ENCODE peak calls at places on chromosomes 16 and 17, in six cellular contexts. One of them, this sample, is unnamed.

GRCh38 chr17:50352693-50353599 is 7.0 kb downstream of the XYLT2 start:
- DNase-seq in effector memory CD4-positive, alpha-beta T cell: no peak
- DNase-seq in H9: no peak
- DNase-seq in tibial nerve: no peak
- DNase-seq in GM23338: no peak
- DNase-seq in fibroblast of lung: no peak
- DNase-seq in this sample: no peak

GRCh38 chr16:4401094-4401501 is 15.3 kb downstream of the CORO7 start:
- DNase-seq in effector memory CD4-positive, alpha-beta T cell: no peak
- DNase-seq in H9: no peak
- DNase-seq in tibial nerve: no peak
- DNase-seq in GM23338: no peak
- DNase-seq in fibroblast of lung: no peak
- DNase-seq in this sample: no peak

GRCh38 chr17:78599419-78599818 is 22.2 kb upstream of the DNAH17 start:
- DNase-seq in effector memory CD4-positive, alpha-beta T cell: no peak
- DNase-seq in H9: no peak
- DNase-seq in tibial nerve: no peak
- DNase-seq in GM23338: no peak
- DNase-seq in fibroblast of lung: peak; percentile 28
- DNase-seq in this sample: no peak

GRCh38 chr16:2751577-2752034 is 832 bp upstream of the SRRM2 start:
- DNase-seq in effector memory CD4-positive, alpha-beta T cell: no peak
- DNase-seq in H9: peak; percentile 90
- DNase-seq in tibial nerve: no peak
- DNase-seq in GM23338: peak; percentile 92
- DNase-seq in fibroblast of lung: no peak
- DNase-seq in this sample: no peak

GRCh38 chr17:39183766-39184165 is 13.7 kb downstream of the CACNB1 start:
- DNase-seq in effector memory CD4-positive, alpha-beta T cell: no peak
- DNase-seq in H9: peak; percentile 39
- DNase-seq in tibial nerve: no peak
- DNase-seq in GM23338: no peak
- DNase-seq in fibroblast of lung: no peak
- DNase-seq in this sample: no peak

GRCh38 chr16:82990155-82990554 is 363.4 kb downstream of the CDH13 start:
- DNase-seq in effector memory CD4-positive, alpha-beta T cell: no peak
- DNase-seq in H9: no peak
- DNase-seq in tibial nerve: no peak
- DNase-seq in GM23338: no peak
- DNase-seq in fibroblast of lung: peak; percentile 59
- DNase-seq in this sample: no peak

GRCh38 chr16:11139624-11140375 is 116.2 kb downstream of the SOCS1 start:
- DNase-seq in effector memory CD4-positive, alpha-beta T cell: no peak
- DNase-seq in H9: peak; percentile 15
- DNase-seq in tibial nerve: no peak
- DNase-seq in GM23338: no peak
- DNase-seq in fibroblast of lung: no peak
- DNase-seq in this sample: peak; percentile 41

GRCh38 chr16:47732806-47733150 is 271.6 kb downstream of the PHKB start:
- DNase-seq in effector memory CD4-positive, alpha-beta T cell: no peak
- DNase-seq in H9: peak; percentile 45
- DNase-seq in tibial nerve: no peak
- DNase-seq in GM23338: peak; percentile 19
- DNase-seq in fibroblast of lung: peak; percentile 97
- DNase-seq in this sample: no peak

GRCh38 chr16:83530293-83530692 is 277.5 kb upstream of the HSBP1 start:
- DNase-seq in effector memory CD4-positive, alpha-beta T cell: no peak
- DNase-seq in H9: no peak
- DNase-seq in tibial nerve: no peak
- DNase-seq in GM23338: no peak
- DNase-seq in fibroblast of lung: no peak
- DNase-seq in this sample: no peak

GRCh38 chr16:83351846-83352245 is 455.9 kb upstream of the HSBP1 start:
- DNase-seq in effector memory CD4-positive, alpha-beta T cell: no peak
- DNase-seq in H9: no peak
- DNase-seq in tibial nerve: no peak
- DNase-seq in GM23338: no peak
- DNase-seq in fibroblast of lung: no peak
- DNase-seq in this sample: no peak

GRCh38 chr17:73191443-73192218 is 1.2 kb upstream of the COG1 start:
- DNase-seq in effector memory CD4-positive, alpha-beta T cell: peak; percentile 49
- DNase-seq in H9: peak; percentile 77
- DNase-seq in tibial nerve: peak; percentile 83
- DNase-seq in GM23338: peak; percentile 84
- DNase-seq in fibroblast of lung: peak; percentile 73
- DNase-seq in this sample: peak; percentile 55

GRCh38 chr17:55068862-55069771 is 100.6 kb downstream of the STXBP4 start:
- DNase-seq in effector memory CD4-positive, alpha-beta T cell: no peak
- DNase-seq in H9: no peak
- DNase-seq in tibial nerve: no peak
- DNase-seq in GM23338: no peak
- DNase-seq in fibroblast of lung: no peak
- DNase-seq in this sample: no peak

GRCh38 chr17:39626671-39627169 is at the start of gene PPP1R1B:
- DNase-seq in effector memory CD4-positive, alpha-beta T cell: no peak
- DNase-seq in H9: peak; percentile 66
- DNase-seq in tibial nerve: no peak
- DNase-seq in GM23338: peak; percentile 74
- DNase-seq in fibroblast of lung: no peak
- DNase-seq in this sample: no peak

GRCh38 chr17:63492940-63493339 is 16.1 kb downstream of the ACE start:
- DNase-seq in effector memory CD4-positive, alpha-beta T cell: no peak
- DNase-seq in H9: no peak
- DNase-seq in tibial nerve: no peak
- DNase-seq in GM23338: no peak
- DNase-seq in fibroblast of lung: no peak
- DNase-seq in this sample: no peak

GRCh38 chr17:83069571-83069906 is 9.9 kb upstream of the METRNL start:
- DNase-seq in effector memory CD4-positive, alpha-beta T cell: no peak
- DNase-seq in H9: no peak
- DNase-seq in tibial nerve: no peak
- DNase-seq in GM23338: no peak
- DNase-seq in fibroblast of lung: no peak
- DNase-seq in this sample: no peak

GRCh38 chr17:31490991-31491793 is 99.7 kb downstream of the RAB11FIP4 start:
- DNase-seq in effector memory CD4-positive, alpha-beta T cell: no peak
- DNase-seq in H9: no peak
- DNase-seq in tibial nerve: no peak
- DNase-seq in GM23338: no peak
- DNase-seq in fibroblast of lung: no peak
- DNase-seq in this sample: peak; percentile 4

GRCh38 chr16:76748698-76749097 is 442.3 kb upstream of the MON1B start:
- DNase-seq in effector memory CD4-positive, alpha-beta T cell: no peak
- DNase-seq in H9: no peak
- DNase-seq in tibial nerve: no peak
- DNase-seq in GM23338: no peak
- DNase-seq in fibroblast of lung: no peak
- DNase-seq in this sample: no peak

GRCh38 chr16:5633845-5634440 is 536.3 kb upstream of the EEF2KMT start:
- DNase-seq in effector memory CD4-positive, alpha-beta T cell: no peak
- DNase-seq in H9: no peak
- DNase-seq in tibial nerve: no peak
- DNase-seq in GM23338: peak; percentile 80
- DNase-seq in fibroblast of lung: peak; percentile 2
- DNase-seq in this sample: no peak

DNA sequence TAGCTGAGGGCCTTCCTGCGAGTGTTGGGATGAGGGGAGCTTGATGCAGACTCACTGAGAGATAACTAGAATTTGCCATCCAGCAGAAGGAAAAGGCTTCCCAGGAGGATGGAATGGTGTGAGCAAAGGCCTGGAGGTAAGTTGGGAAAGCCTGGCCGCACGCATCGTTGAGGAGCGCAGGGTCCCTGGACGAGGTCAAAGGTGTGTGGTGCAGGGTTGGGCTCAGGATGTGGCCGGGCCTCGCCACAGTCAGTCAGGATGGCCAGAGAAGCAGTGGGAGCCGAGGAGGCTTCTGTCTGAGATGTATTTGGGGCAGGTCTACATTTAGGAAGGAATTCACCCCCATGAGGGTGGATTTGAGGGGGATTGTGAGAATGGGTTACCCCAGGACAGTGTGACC is 16.4 kb downstream of the DRC3 start:
- DNase-seq in effector memory CD4-positive, alpha-beta T cell: no peak
- DNase-seq in H9: no peak
- DNase-seq in tibial nerve: no peak
- DNase-seq in GM23338: no peak
- DNase-seq in fibroblast of lung: no peak
- DNase-seq in this sample: no peak
- H3K27me3 ChIP-seq in effector memory CD4-positive, alpha-beta T cell: no peaks in the 10 kb centered on the region
- H3K27me3 ChIP-seq in H9: no peaks in the 10 kb centered on the region
- H3K27me3 ChIP-seq in tibial nerve: no peaks in the 10 kb centered on the region
- H3K27me3 ChIP-seq in GM23338: no peaks in the 10 kb centered on the region
- H3K27me3 ChIP-seq in fibroblast of lung: no peaks in the 10 kb centered on the region
- H3K27me3 ChIP-seq in this sample: no peaks in the 10 kb centered on the region

DNA sequence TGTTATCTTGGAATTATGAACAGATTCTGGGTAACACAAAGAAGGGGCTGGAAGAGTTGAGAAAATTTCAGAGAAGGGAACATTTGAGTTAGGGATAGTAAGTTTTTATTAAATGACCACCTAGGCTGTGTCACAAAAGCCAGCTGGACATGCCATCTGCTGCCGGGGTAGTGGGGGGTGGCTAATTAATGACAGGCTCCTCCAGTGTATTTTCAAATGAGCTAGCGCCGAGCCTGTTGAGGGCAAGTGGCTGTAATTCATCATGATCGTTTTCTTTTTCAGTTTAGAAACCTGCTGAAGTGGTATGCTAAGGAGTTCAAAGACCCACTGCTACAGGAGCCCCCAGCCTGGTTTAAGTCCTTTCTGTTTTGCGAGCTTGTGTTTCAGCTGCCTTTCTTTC is 6.2 kb downstream of the TMEM97 start:
- DNase-seq in effector memory CD4-positive, alpha-beta T cell: no peak
- DNase-seq in H9: peak; percentile 5
- DNase-seq in tibial nerve: no peak
- DNase-seq in GM23338: no peak
- DNase-seq in fibroblast of lung: no peak
- DNase-seq in this sample: no peak
- H3K4me1 ChIP-seq in effector memory CD4-positive, alpha-beta T cell: no peaks in the 10 kb centered on the region
- H3K4me1 ChIP-seq in H9: peaks cover 6% of the 10 kb centered on the region
- H3K4me1 ChIP-seq in tibial nerve: no peaks in the 10 kb centered on the region
- H3K4me1 ChIP-seq in GM23338: peaks cover 36% of the 10 kb centered on the region
- H3K4me1 ChIP-seq in fibroblast of lung: peaks cover 4% of the 10 kb centered on the region
- H3K4me1 ChIP-seq in this sample: no peaks in the 10 kb centered on the region

GRCh38 chr17:48990882-48991357 is 6.3 kb upstream of the IGF2BP1 start:
- DNase-seq in effector memory CD4-positive, alpha-beta T cell: no peak
- DNase-seq in H9: peak; percentile 41
- DNase-seq in tibial nerve: no peak
- DNase-seq in GM23338: peak; percentile 63
- DNase-seq in fibroblast of lung: no peak
- DNase-seq in this sample: no peak
- H3K27me3 ChIP-seq in effector memory CD4-positive, alpha-beta T cell: peaks cover 47% of the 10 kb centered on the region
- H3K27me3 ChIP-seq in H9: no peaks in the 10 kb centered on the region
- H3K27me3 ChIP-seq in tibial nerve: no peaks in the 10 kb centered on the region
- H3K27me3 ChIP-seq in GM23338: no peaks in the 10 kb centered on the region
- H3K27me3 ChIP-seq in fibroblast of lung: peaks cover 28% of the 10 kb centered on the region
- H3K27me3 ChIP-seq in this sample: peaks cover 23% of the 10 kb centered on the region

DNA sequence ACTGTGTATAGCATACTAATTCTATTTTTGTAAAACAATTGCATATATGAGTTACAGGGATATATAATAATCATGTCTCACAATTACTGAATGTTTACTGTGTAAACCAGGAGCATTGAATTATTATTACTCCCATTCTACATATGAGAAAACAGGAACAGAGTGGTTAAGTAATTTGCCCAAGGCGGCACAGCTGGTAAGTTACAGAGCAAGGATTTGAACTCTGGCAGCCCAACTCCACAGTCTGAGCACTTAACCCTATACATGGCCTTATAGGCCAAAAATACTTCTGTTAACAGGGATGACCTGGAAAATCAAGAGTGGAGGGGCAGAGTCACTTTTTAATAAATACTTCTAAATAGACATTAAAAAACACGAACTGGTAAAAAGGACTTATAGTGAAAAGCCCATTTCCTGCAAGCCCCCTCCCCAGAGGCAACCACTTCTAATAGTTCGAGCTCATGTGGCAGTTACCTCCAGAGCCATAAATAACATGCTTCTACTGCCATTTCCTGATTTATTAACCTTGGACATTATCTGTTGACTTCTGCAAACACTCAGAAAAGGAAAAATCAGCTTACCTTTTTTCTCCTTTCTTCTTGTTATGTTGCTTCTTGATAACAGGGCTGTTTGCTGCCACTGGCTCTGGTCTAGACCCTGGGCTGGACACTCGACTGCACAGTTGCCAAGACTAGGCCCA is 22.1 kb upstream of the ADGRG1 start:
- DNase-seq in effector memory CD4-positive, alpha-beta T cell: no peak
- DNase-seq in H9: no peak
- DNase-seq in tibial nerve: no peak
- DNase-seq in GM23338: no peak
- DNase-seq in fibroblast of lung: no peak
- DNase-seq in this sample: no peak
- H3K4me1 ChIP-seq in effector memory CD4-positive, alpha-beta T cell: peaks cover 14% of the 10 kb centered on the region
- H3K4me1 ChIP-seq in H9: no peaks in the 10 kb centered on the region
- H3K4me1 ChIP-seq in tibial nerve: no peaks in the 10 kb centered on the region
- H3K4me1 ChIP-seq in GM23338: no peaks in the 10 kb centered on the region
- H3K4me1 ChIP-seq in fibroblast of lung: peaks cover 7% of the 10 kb centered on the region
- H3K4me1 ChIP-seq in this sample: peaks cover 53% of the 10 kb centered on the region

DNA sequence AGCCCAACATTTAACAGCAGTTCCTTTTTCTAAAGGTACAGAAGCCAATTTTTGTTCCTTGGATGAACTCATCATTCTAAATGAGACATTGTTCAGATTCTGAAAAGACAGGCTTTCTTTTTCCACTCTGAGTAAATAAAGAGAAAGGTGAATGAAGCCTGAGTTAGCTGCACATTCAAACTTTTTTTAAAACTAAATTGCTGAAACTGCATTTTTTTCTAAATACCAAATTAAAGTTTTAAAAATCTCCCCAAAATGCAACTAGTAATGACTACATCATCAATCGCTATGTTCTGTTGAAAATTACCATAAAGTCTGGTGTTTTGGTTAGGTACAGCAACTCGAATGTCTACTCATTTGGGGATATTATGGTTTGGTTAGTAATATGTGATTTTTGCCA is 9.8 kb downstream of the SCO1 start:
- DNase-seq in effector memory CD4-positive, alpha-beta T cell: no peak
- DNase-seq in H9: no peak
- DNase-seq in tibial nerve: no peak
- DNase-seq in GM23338: no peak
- DNase-seq in fibroblast of lung: no peak
- DNase-seq in this sample: no peak
- H3K27me3 ChIP-seq in effector memory CD4-positive, alpha-beta T cell: no peaks in the 10 kb centered on the region
- H3K27me3 ChIP-seq in H9: no peaks in the 10 kb centered on the region
- H3K27me3 ChIP-seq in tibial nerve: no peaks in the 10 kb centered on the region
- H3K27me3 ChIP-seq in GM23338: no peaks in the 10 kb centered on the region
- H3K27me3 ChIP-seq in fibroblast of lung: no peaks in the 10 kb centered on the region
- H3K27me3 ChIP-seq in this sample: no peaks in the 10 kb centered on the region

GRCh38 chr17:34206569-34206968 is 48.5 kb upstream of the CCL2 start:
- DNase-seq in effector memory CD4-positive, alpha-beta T cell: no peak
- DNase-seq in H9: no peak
- DNase-seq in tibial nerve: no peak
- DNase-seq in GM23338: no peak
- DNase-seq in fibroblast of lung: no peak
- DNase-seq in this sample: no peak

GRCh38 chr17:34205401-34205800 is 49.7 kb upstream of the CCL2 start:
- DNase-seq in effector memory CD4-positive, alpha-beta T cell: no peak
- DNase-seq in H9: no peak
- DNase-seq in tibial nerve: no peak
- DNase-seq in GM23338: no peak
- DNase-seq in fibroblast of lung: no peak
- DNase-seq in this sample: no peak

GRCh38 chr17:34203018-34203646 is 52.0 kb upstream of the CCL2 start:
- DNase-seq in effector memory CD4-positive, alpha-beta T cell: no peak
- DNase-seq in H9: no peak
- DNase-seq in tibial nerve: no peak
- DNase-seq in GM23338: no peak
- DNase-seq in fibroblast of lung: no peak
- DNase-seq in this sample: no peak

GRCh38 chr17:34204402-34204801 is 50.7 kb upstream of the CCL2 start:
- DNase-seq in effector memory CD4-positive, alpha-beta T cell: no peak
- DNase-seq in H9: no peak
- DNase-seq in tibial nerve: no peak
- DNase-seq in GM23338: no peak
- DNase-seq in fibroblast of lung: no peak
- DNase-seq in this sample: no peak

GRCh38 chr17:34207572-34207971 is 47.5 kb upstream of the CCL2 start:
- DNase-seq in effector memory CD4-positive, alpha-beta T cell: no peak
- DNase-seq in H9: no peak
- DNase-seq in tibial nerve: no peak
- DNase-seq in GM23338: no peak
- DNase-seq in fibroblast of lung: no peak
- DNase-seq in this sample: no peak
- H3K4me1 ChIP-seq in effector memory CD4-positive, alpha-beta T cell: no peaks in the 10 kb centered on the region
- H3K4me1 ChIP-seq in H9: no peaks in the 10 kb centered on the region
- H3K4me1 ChIP-seq in tibial nerve: no peaks in the 10 kb centered on the region
- H3K4me1 ChIP-seq in GM23338: no peaks in the 10 kb centered on the region
- H3K4me1 ChIP-seq in fibroblast of lung: no peaks in the 10 kb centered on the region
- H3K4me1 ChIP-seq in this sample: no peaks in the 10 kb centered on the region

This sample was measured in naive thymus-derived CD4-positive, alpha-beta T cell.